ENCODE peak calls at places on chromosomes 5 and 9, in five cellular contexts. I is A673, B is gastrocnemius medialis, A is choroid plexus epithelial cell, D is cardiac fibroblast. Y is an unnamed sample.
A peak's percentile ranks its signal among the peaks of the same experiment; 100 is the strongest.

GRCh38 chr9:37801287-37801850 is 772 bp downstream of the DCAF10 start:
- DNase-seq in I (peak; percentile 15), B (no peak), A (peak; percentile 21), D (peak; percentile 29), Y (no peak)

GRCh38 chr9:135065804-135066203 is 21.7 kb upstream of the OLFM1 start:
- DNase-seq in B (no peak), A (no peak), I (no peak), D (no peak), Y (no peak)

GRCh38 chr9:91555132-91555531 is 131.5 kb upstream of the NFIL3 start:
- DNase-seq in B (no peak), A (peak; percentile 23), D (peak; percentile 42), I (no peak), Y (no peak)

GRCh38 chr5:135392256-135392655 is 6.8 kb downstream of the MACROH2A1 start:
- DNase-seq in B (no peak), D (peak; percentile 52), A (peak; percentile 91), I (no peak), Y (peak; percentile 75)

GRCh38 chr5:55711531-55712022 is 547 bp downstream of the SLC38A9 start:
- DNase-seq in B (no peak), I (no peak), D (no peak), A (peak; percentile 8), Y (no peak)

GRCh38 chr5:132008961-132009680 is 2.3 kb downstream of the ACSL6 start:
- DNase-seq in A (no peak), B (peak; percentile 39), I (no peak), D (no peak), Y (no peak)

GRCh38 chr9:88746744-88747398 is 211.9 kb downstream of the NXNL2 start:
- DNase-seq in B (no peak), D (no peak), I (no peak), A (peak; percentile 62), Y (no peak)

GRCh38 chr9:19992556-19992955 is 203.7 kb upstream of the SLC24A2 start:
- DNase-seq in A (peak; percentile 60), B (no peak), D (peak; percentile 26), I (no peak), Y (no peak)

GRCh38 chr9:133059623-133060022 is 2.2 kb upstream of the CEL start:
- DNase-seq in A (no peak), B (no peak), I (no peak), D (no peak), Y (no peak)

GRCh38 chr5:179232091-179232490 is 113.2 kb downstream of the ADAMTS2 start:
- DNase-seq in B (no peak), I (no peak), A (no peak), D (no peak), Y (no peak)

GRCh38 chr9:35835766-35836165 is 6.7 kb downstream of the TMEM8B start:
- DNase-seq in B (no peak), D (no peak), I (no peak), A (no peak), Y (no peak)

GRCh38 chr5:32991416-32991805 is 280.3 kb downstream of the NPR3 start:
- DNase-seq in D (no peak), B (no peak), I (no peak), A (no peak), Y (no peak)

GRCh38 chr5:150134198-150134588 is 21.5 kb downstream of the PDGFRB start:
- DNase-seq in D (no peak), B (no peak), A (no peak), I (no peak), Y (no peak)

GRCh38 chr5:125835293-125836172 is 587.7 kb upstream of the GRAMD2B start:
- DNase-seq in A (peak; percentile 77), D (peak; percentile 79), I (peak; percentile 32), B (peak; percentile 15), Y (peak; percentile 57)

GRCh38 chr5:548256-548655 is 24.0 kb upstream of the SLC9A3 start:
- DNase-seq in I (no peak), D (no peak), A (no peak), B (no peak), Y (no peak)

GRCh38 chr9:72362680-72363139 is 2.3 kb downstream of the ZFAND5 start:
- DNase-seq in I (peak; percentile 72), B (peak; percentile 93), A (peak; percentile 95), D (peak; percentile 88), Y (no peak)

GRCh38 chr9:98998441-98999151 is 54.9 kb downstream of the COL15A1 start:
- DNase-seq in A (peak; percentile 68), I (peak; percentile 43), D (peak; percentile 87), B (peak; percentile 68), Y (no peak)

GRCh38 chr5:10511741-10512640 is 51.9 kb upstream of the ANKRD33B start:
- DNase-seq in A (no peak), D (no peak), I (no peak), B (no peak), Y (no peak)

GRCh38 chr5:134554319-134555222 is 29.1 kb downstream of the JADE2 start:
- DNase-seq in A (peak; percentile 92), I (peak; percentile 35), B (peak; percentile 70), D (peak; percentile 95), Y (no peak)

GRCh38 chr9:131461166-131461565 is 41.6 kb upstream of the POMT1 start:
- DNase-seq in B (no peak), I (no peak), D (no peak), A (no peak), Y (no peak)

GRCh38 chr5:57441557-57441956 is 41.1 kb downstream of the ACTBL2 start:
- DNase-seq in I (peak; percentile 69), B (no peak), A (peak; percentile 99), D (peak; percentile 98), Y (peak; percentile 96)

GRCh38 chr5:171495122-171495700 is 75.8 kb downstream of the FGF18 start:
- DNase-seq in D (peak; percentile 32), I (peak; percentile 64), A (no peak), B (no peak), Y (no peak)

GRCh38 chr5:24365406-24365805 is 279.4 kb downstream of the CDH10 start:
- DNase-seq in B (no peak), D (no peak), I (no peak), A (peak; percentile 1), Y (no peak)

GRCh38 chr9:34119713-34120112 is 6.8 kb downstream of the DCAF12 start:
- DNase-seq in D (no peak), A (no peak), I (no peak), B (no peak), Y (no peak)

GRCh38 chr5:31106742-31107546 is 86.5 kb upstream of the CDH6 start:
- DNase-seq in B (no peak), I (peak; percentile 82), A (peak; percentile 47), D (peak; percentile 41), Y (peak; percentile 87)

GRCh38 chr5:137200906-137201305 is 298.2 kb downstream of the SPOCK1 start:
- DNase-seq in I (no peak), A (no peak), B (no peak), D (no peak), Y (no peak)

GRCh38 chr9:95796029-95796428 is 79.5 kb upstream of the ERCC6L2 start:
- DNase-seq in D (no peak), I (no peak), A (no peak), B (no peak), Y (no peak)

GRCh38 chr5:128228506-128228905 is 144.9 kb downstream of the SLC12A2 start:
- DNase-seq in D (peak; percentile 68), I (no peak), B (no peak), A (peak; percentile 61), Y (peak; percentile 75)

GRCh38 chr5:174664180-174664850 is 60.1 kb upstream of the MSX2 start:
- DNase-seq in A (no peak), B (no peak), D (no peak), I (no peak), Y (no peak)

GRCh38 chr9:130713286-130713975 is 19.9 kb downstream of the EXOSC2 start:
- DNase-seq in B (peak; percentile 24), I (peak; percentile 35), D (peak; percentile 55), A (peak; percentile 41), Y (no peak)

GRCh38 chr5:124705577-124705976 is 40.9 kb downstream of the ZNF608 start:
- DNase-seq in I (no peak), D (no peak), B (no peak), A (no peak), Y (no peak)
- H3K4me3 ChIP-seq in I (no peak overlapping the region), D (no peak overlapping the region), B (no peak overlapping the region), A (no peak overlapping the region), Y (no peak overlapping the region)

DNA sequence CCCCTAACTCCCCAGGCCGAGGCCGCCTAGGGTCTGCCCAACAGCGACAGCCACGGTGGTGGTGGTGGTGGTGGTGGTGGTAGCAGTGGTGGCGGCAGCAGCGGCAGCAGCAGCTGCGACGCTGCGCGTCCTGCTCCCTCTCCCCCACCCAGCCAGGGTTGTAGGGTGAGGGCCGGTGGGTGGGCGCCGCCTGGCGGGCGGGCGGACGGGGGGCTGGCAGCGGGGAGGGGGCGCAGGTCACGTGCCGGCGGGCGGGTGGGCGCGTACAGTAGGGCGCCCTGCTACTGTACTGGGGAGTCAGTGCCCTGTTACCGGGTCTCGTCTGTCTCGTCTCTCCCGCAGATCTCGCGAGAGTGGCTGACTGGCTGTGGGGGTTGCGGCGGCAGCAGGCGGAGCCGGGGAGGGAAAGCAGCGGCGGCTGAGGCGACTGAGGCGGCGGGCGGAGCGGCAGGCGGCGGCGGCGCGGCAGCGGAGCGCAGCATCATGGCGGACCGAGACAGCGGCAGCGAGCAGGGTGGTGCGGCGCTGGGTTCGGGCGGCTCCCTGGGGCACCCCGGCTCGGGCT is at the start of gene PURA:
- DNase-seq in D (peak; percentile 95), B (peak; percentile 94), A (peak; percentile 93), I (peak; percentile 97), Y (peak; percentile 80)
- TF ChIP-seq CTCF in D (no peak), B (peak; percentile 37), A (no peak), I (peak; percentile 33), Y (no peak)

GRCh38 chr5:80185095-80185494 is 70.8 kb downstream of the SERINC5 start:
- DNase-seq in I (no peak), A (no peak), B (no peak), D (no peak), Y (no peak)

GRCh38 chr5:80182802-80183645 is 72.8 kb downstream of the SERINC5 start:
- DNase-seq in I (no peak), A (no peak), B (no peak), D (no peak), Y (no peak)

GRCh38 chr5:80184235-80185023 is 71.4 kb downstream of the SERINC5 start:
- DNase-seq in I (no peak), B (no peak), A (no peak), D (no peak), Y (no peak)

GRCh38 chr5:80177236-80177635 is 78.6 kb downstream of the SERINC5 start:
- DNase-seq in D (no peak), B (no peak), A (no peak), I (no peak), Y (no peak)

DNA sequence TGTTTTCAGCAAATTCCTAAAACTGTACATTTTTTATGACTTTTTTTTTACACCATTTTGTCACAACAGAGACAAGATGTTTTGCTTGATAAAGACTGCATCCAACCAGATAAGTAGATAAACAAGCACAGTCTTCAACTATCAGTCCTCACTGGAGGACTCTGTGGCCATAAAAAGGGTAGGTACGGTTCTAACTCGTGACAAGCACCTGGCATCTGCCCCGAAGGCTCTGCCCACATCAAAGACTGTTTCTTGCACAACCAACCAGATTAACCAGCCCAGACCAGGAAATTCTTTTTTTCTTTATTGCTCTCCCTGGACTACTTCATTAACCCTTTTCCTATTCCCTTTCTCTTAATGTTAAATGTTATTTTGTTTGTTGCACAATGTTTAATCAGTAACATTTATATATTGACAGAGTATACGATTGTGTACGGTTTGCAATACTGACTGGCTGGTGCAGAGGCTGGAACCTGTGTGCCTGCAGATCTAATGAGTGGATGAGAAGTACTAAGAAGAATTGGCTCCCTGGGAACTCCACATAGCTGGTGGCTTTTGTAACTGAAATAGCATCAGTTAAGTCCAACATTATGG is 74.1 kb downstream of the SERINC5 start:
- DNase-seq in D (peak; percentile 41), I (no peak), B (no peak), A (peak; percentile 27), Y (peak; percentile 18)
- H3K4me3 ChIP-seq in D (no peak overlapping the region), I (no peak overlapping the region), B (no peak overlapping the region), A (no peak overlapping the region), Y (no peak overlapping the region)

GRCh38 chr5:99955006-99955405 is 580.2 kb upstream of the FAM174A start:
- DNase-seq in B (no peak), I (no peak), D (no peak), A (no peak), Y (no peak)
- TF ChIP-seq CTCF in B (no peak), I (no peak), D (no peak), A (no peak), Y (no peak)

Y was measured in astrocyte of the cerebellum.